ENCODE peak calls at places on chromosomes 1 and 21, in nine cellular contexts. Q, F, S, D, P, I, W, R and B are unnamed samples.

GRCh38 chr21:37994211-37994610 is 78.0 kb upstream of the KCNJ6 start:
- DNase-seq in Q (no peak), F (no peak), S (no peak), D (no peak), P (no peak), I (no peak), W (no peak), R (peak; percentile 35), B (no peak)

GRCh38 chr1:100353988-100354387 is 1.7 kb downstream of the CDC14A start:
- DNase-seq in Q (no peak), F (no peak), S (no peak), D (no peak), P (peak; percentile 14), I (no peak), W (no peak), R (peak; percentile 85), B (no peak)

GRCh38 chr1:150534002-150534401 is 15.2 kb upstream of the ADAMTSL4 start:
- DNase-seq in Q (no peak), F (no peak), S (no peak), D (peak; percentile 32), P (no peak), I (no peak), W (no peak), R (no peak), B (no peak)

GRCh38 chr1:170225735-170226524 is 80.2 kb downstream of the NTMT2 start:
- DNase-seq in Q (no peak), F (no peak), S (no peak), D (no peak), P (no peak), I (no peak), W (no peak), R (peak; percentile 4), B (no peak)

GRCh38 chr1:3192825-3193224 is 123.8 kb downstream of the PRDM16 start:
- DNase-seq in Q (no peak), F (no peak), S (no peak), D (no peak), P (no peak), I (no peak), W (no peak), R (peak; percentile 13), B (no peak)

GRCh38 chr21:32257952-32258785 is 20.7 kb downstream of the MIS18A start:
- DNase-seq in Q (peak; percentile 67), F (peak; percentile 43), S (peak; percentile 87), D (peak; percentile 72), P (peak; percentile 85), I (peak; percentile 70), W (peak; percentile 84), R (peak; percentile 89), B (no peak)

GRCh38 chr21:41317458-41317857 is 857 bp downstream of the FAM3B start:
- DNase-seq in Q (no peak), F (no peak), S (no peak), D (no peak), P (no peak), I (no peak), W (peak; percentile 47), R (no peak), B (no peak)

GRCh38 chr1:6599141-6599975 is 3.3 kb downstream of the KLHL21 start:
- DNase-seq in Q (no peak), F (no peak), S (no peak), D (no peak), P (no peak), I (no peak), W (no peak), R (peak; percentile 70), B (peak; percentile 80)

GRCh38 chr1:169312084-169312954 is 55.3 kb downstream of the NME7 start:
- DNase-seq in Q (no peak), F (no peak), S (no peak), D (no peak), P (peak; percentile 98), I (no peak), W (no peak), R (peak; percentile 97), B (peak; percentile 71)

GRCh38 chr21:34983680-34984086 is 65.4 kb downstream of the RUNX1 start:
- DNase-seq in Q (no peak), F (no peak), S (no peak), D (no peak), P (peak; percentile 63), I (no peak), W (no peak), R (peak; percentile 65), B (no peak)

GRCh38 chr1:46254668-46255067 is 7.1 kb downstream of the RAD54L start:
- DNase-seq in Q (no peak), F (no peak), S (no peak), D (no peak), P (no peak), I (no peak), W (no peak), R (no peak), B (no peak)

GRCh38 chr1:227845115-227845389 is 29.6 kb downstream of the PRSS38 start:
- DNase-seq in Q (no peak), F (no peak), S (no peak), D (no peak), P (no peak), I (no peak), W (no peak), R (no peak), B (no peak)

GRCh38 chr1:108664426-108664950 is 3.6 kb upstream of the HENMT1 start:
- DNase-seq in Q (no peak), F (no peak), S (no peak), D (no peak), P (no peak), I (no peak), W (no peak), R (no peak), B (no peak)

GRCh38 chr1:67850611-67851075 is 17.4 kb upstream of the GNG12 start:
- DNase-seq in Q (peak; percentile 33), F (peak; percentile 58), S (peak; percentile 71), D (peak; percentile 70), P (peak; percentile 92), I (peak; percentile 87), W (peak; percentile 76), R (peak; percentile 98), B (peak; percentile 91)

DNA sequence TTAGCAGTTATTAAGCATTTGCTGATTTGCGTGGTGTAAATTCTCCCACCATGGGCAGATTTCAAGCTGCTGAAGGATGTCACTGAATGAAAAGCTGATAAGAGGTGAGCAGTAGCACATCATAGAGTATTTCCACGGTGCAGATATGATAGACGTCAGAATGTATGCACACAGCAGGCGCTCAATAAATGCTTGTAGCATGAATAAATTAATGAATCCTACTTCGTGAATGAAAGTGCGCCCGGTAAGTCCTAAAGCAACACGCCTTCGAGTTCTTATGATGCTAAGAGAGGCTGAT is 505 bp upstream of the UBIAD1 start:
- DNase-seq in Q (no peak), F (no peak), S (no peak), D (no peak), P (no peak), I (no peak), W (no peak), R (no peak), B (no peak)
- TF ChIP-seq CTCF in Q (no peak), F (no peak), S (no peak), D (no peak), P (no peak), I (no peak), W (no peak), R (no peak), B (no peak)

GRCh38 chr21:15063821-15064575 is 802 bp downstream of the NRIP1 start:
- DNase-seq in Q (peak; percentile 42), F (peak; percentile 65), S (peak; percentile 48), D (peak; percentile 75), P (no peak), I (peak; percentile 36), W (peak; percentile 61), R (peak; percentile 48), B (peak; percentile 68)

GRCh38 chr21:15063081-15063820 is 1.5 kb downstream of the NRIP1 start:
- DNase-seq in Q (peak; percentile 37), F (no peak), S (peak; percentile 34), D (peak; percentile 21), P (peak; percentile 18), I (no peak), W (no peak), R (peak; percentile 43), B (no peak)

GRCh38 chr21:15061747-15062146 is 3.1 kb downstream of the NRIP1 start:
- DNase-seq in Q (no peak), F (no peak), S (no peak), D (no peak), P (no peak), I (no peak), W (no peak), R (no peak), B (no peak)

GRCh38 chr21:15061284-15061683 is 3.5 kb downstream of the NRIP1 start:
- DNase-seq in Q (no peak), F (no peak), S (no peak), D (no peak), P (no peak), I (no peak), W (no peak), R (no peak), B (no peak)

GRCh38 chr21:15062566-15062965 is 2.2 kb downstream of the NRIP1 start:
- DNase-seq in Q (no peak), F (no peak), S (no peak), D (no peak), P (no peak), I (no peak), W (no peak), R (peak; percentile 63), B (no peak)
- H3K4me1 ChIP-seq in Q (peaks cover 9% of the 10 kb centered on the region), F (peaks cover 69% of the 10 kb centered on the region), S (peaks cover 39% of the 10 kb centered on the region), D (peaks cover 37% of the 10 kb centered on the region), P (no peaks in the 10 kb centered on the region), I (no peaks in the 10 kb centered on the region), W (peaks cover 50% of the 10 kb centered on the region), R (peaks cover 48% of the 10 kb centered on the region), B (peaks cover 44% of the 10 kb centered on the region)

DNA sequence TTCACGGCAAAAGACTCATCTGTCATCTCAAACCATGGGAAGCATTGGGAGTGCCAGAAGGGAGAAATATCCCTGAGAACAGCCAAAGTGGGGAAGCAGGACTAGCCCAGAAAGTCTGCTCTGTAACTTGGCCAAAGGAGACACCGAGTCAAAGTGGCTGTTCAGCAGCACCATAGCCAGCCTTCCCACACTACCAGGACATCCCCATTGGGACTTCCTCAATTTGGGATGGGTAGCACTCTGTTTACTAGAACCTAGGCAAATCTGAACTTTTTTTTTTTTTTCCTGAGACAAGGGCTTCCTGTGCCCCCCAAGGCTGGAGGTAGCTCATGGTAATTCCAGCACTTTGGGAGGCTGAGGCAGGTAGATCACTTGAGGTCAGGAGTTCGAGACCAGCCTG is 93.0 kb downstream of the ENAH start:
- DNase-seq in Q (no peak), F (no peak), S (no peak), D (no peak), P (no peak), I (no peak), W (no peak), R (no peak), B (no peak)
- H3K4me3 ChIP-seq in Q (no peak overlapping the region), F (no peak overlapping the region), S (no peak overlapping the region), D (no peak overlapping the region), P (no peak overlapping the region), I (no peak overlapping the region), W (no peak overlapping the region), R (no peak overlapping the region), B (no peak overlapping the region)

GRCh38 chr1:167401260-167401873 is 117.0 kb downstream of the CD247 start:
- DNase-seq in Q (peak; percentile 61), F (no peak), S (peak; percentile 74), D (peak; percentile 58), P (peak; percentile 55), I (no peak), W (peak; percentile 60), R (peak; percentile 81), B (no peak)
- TF ChIP-seq CTCF in Q (peak; percentile 45), F (peak; percentile 63), S (peak; percentile 59), D (no peak), P (peak; percentile 55), I (peak; percentile 17), W (peak; percentile 68), R (peak; percentile 92), B (peak; percentile 78)

GRCh38 chr1:209672705-209673630 is 2.2 kb upstream of the G0S2 start:
- DNase-seq in Q (no peak), F (no peak), S (no peak), D (no peak), P (no peak), I (no peak), W (no peak), R (peak; percentile 45), B (no peak)
- H3K4me1 ChIP-seq in Q (no peaks in the 10 kb centered on the region), F (peaks cover 52% of the 10 kb centered on the region), S (peaks cover 14% of the 10 kb centered on the region), D (peaks cover 18% of the 10 kb centered on the region), P (peaks cover 3% of the 10 kb centered on the region), I (peaks cover 4% of the 10 kb centered on the region), W (peaks cover 48% of the 10 kb centered on the region), R (peaks cover 61% of the 10 kb centered on the region), B (peaks cover 14% of the 10 kb centered on the region)